ENCODE peak calls at places on chromosomes 7 and 10, in nine cellular contexts. O, E, B, H, Z, T, I, M and P are unnamed samples.

GRCh38 chr7:89773594-89773993 is 380.7 kb upstream of the STEAP1 start:
- DNase-seq in O (no peak), E (no peak), B (no peak), H (no peak), Z (no peak), T (peak; percentile 4), I (no peak), M (no peak), P (no peak)

GRCh38 chr10:86647773-86648705 is 6.3 kb upstream of the OPN4 start:
- DNase-seq in O (no peak), E (no peak), B (peak; percentile 39), H (no peak), Z (no peak), T (no peak), I (peak; percentile 69), M (no peak), P (peak; percentile 39)

GRCh38 chr7:44811571-44811970 is 15.1 kb downstream of the PPIA start:
- DNase-seq in O (no peak), E (no peak), B (no peak), H (no peak), Z (no peak), T (no peak), I (no peak), M (no peak), P (no peak)

GRCh38 chr7:347001-347590 is 57.1 kb downstream of the FOXL3 start:
- DNase-seq in O (no peak), E (no peak), B (no peak), H (no peak), Z (no peak), T (no peak), I (no peak), M (no peak), P (no peak)

GRCh38 chr7:24656608-24657007 is 83.4 kb downstream of the PALS2 start:
- DNase-seq in O (no peak), E (no peak), B (peak; percentile 51), H (no peak), Z (peak; percentile 40), T (no peak), I (no peak), M (no peak), P (no peak)

GRCh38 chr7:155713382-155713781 is 68.9 kb downstream of the RBM33 start:
- DNase-seq in O (no peak), E (peak; percentile 41), B (no peak), H (no peak), Z (no peak), T (no peak), I (no peak), M (no peak), P (no peak)

GRCh38 chr10:82942572-82943091 is 1067.6 kb downstream of the NRG3 start:
- DNase-seq in O (no peak), E (no peak), B (no peak), H (no peak), Z (no peak), T (peak; percentile 42), I (no peak), M (no peak), P (peak; percentile 71)

GRCh38 chr7:81645435-81645834 is 124.4 kb downstream of the HGF start:
- DNase-seq in O (no peak), E (no peak), B (no peak), H (no peak), Z (no peak), T (no peak), I (no peak), M (no peak), P (no peak)

GRCh38 chr7:108839091-108839490 is 269.4 kb downstream of the DNAJB9 start:
- DNase-seq in O (no peak), E (no peak), B (no peak), H (no peak), Z (peak; percentile 4), T (no peak), I (no peak), M (no peak), P (peak; percentile 42)

GRCh38 chr10:73881221-73881919 is 7.0 kb upstream of the CAMK2G start:
- DNase-seq in O (no peak), E (no peak), B (no peak), H (no peak), Z (peak; percentile 51), T (no peak), I (no peak), M (no peak), P (no peak)

GRCh38 chr10:110067960-110068770 is 60.4 kb downstream of the ADD3 start:
- DNase-seq in O (no peak), E (no peak), B (peak; percentile 49), H (no peak), Z (no peak), T (no peak), I (no peak), M (no peak), P (peak; percentile 45)